ENCODE peak calls at places on chromosomes 6 and 20, in seven cellular contexts. K is T47D; W is lung; R is CD8-positive, alpha-beta T cell; H is effector CD4-positive, alpha-beta T cell; S is astrocyte of the cerebellum; E is GM06990. A is an unnamed sample.

GRCh38 chr6:10278786-10279185 is 136.1 kb downstream of the TFAP2A start:
- DNase-seq in S (no peak), W (no peak), R (no peak), H (no peak), E (no peak), K (no peak), A (no peak)

GRCh38 chr20:35199696-35200095 is 26.8 kb upstream of the MMP24 start:
- DNase-seq in K (no peak), W (no peak), H (no peak), E (no peak), S (no peak), R (no peak), A (no peak)

GRCh38 chr6:23980965-23981364 is 145.1 kb upstream of the NRSN1 start:
- DNase-seq in W (no peak), K (no peak), S (no peak), H (no peak), E (no peak), R (no peak), A (no peak)

GRCh38 chr20:57564180-57564802 is 3.4 kb downstream of the PCK1 start:
- DNase-seq in K (no peak), S (no peak), H (no peak), W (no peak), R (no peak), E (no peak), A (peak; percentile 66)

GRCh38 chr6:145031962-145032361 is 703.4 kb downstream of the EPM2A start:
- DNase-seq in R (no peak), W (no peak), S (no peak), H (no peak), K (no peak), E (no peak), A (no peak)

GRCh38 chr6:119895626-119896025 is 546.1 kb upstream of the MAN1A1 start:
- DNase-seq in S (no peak), E (no peak), K (no peak), W (no peak), R (no peak), H (no peak), A (no peak)

GRCh38 chr6:117655380-117655779 is 19.9 kb upstream of the NUS1 start:
- DNase-seq in S (no peak), W (no peak), H (no peak), K (no peak), R (no peak), E (no peak), A (no peak)

GRCh38 chr20:3825526-3825925 is 5.2 kb downstream of the AP5S1 start:
- DNase-seq in W (no peak), K (no peak), S (no peak), H (no peak), E (no peak), R (no peak), A (no peak)

GRCh38 chr20:58264271-58264670 is 35.8 kb upstream of the ANKRD60 start:
- DNase-seq in E (no peak), R (no peak), K (no peak), W (no peak), H (no peak), S (no peak), A (no peak)

GRCh38 chr6:125224236-125224861 is 70.8 kb downstream of the TPD52L1 start:
- DNase-seq in H (no peak), R (no peak), W (no peak), E (no peak), K (no peak), S (no peak), A (no peak)

GRCh38 chr6:12950879-12951814 is 234.6 kb downstream of the PHACTR1 start:
- DNase-seq in S (no peak), W (no peak), K (no peak), E (no peak), H (no peak), R (no peak), A (no peak)

GRCh38 chr6:83047065-83047754 is 18.4 kb downstream of the UBE3D start:
- DNase-seq in W (no peak), K (no peak), S (no peak), E (no peak), R (no peak), H (no peak), A (no peak)

GRCh38 chr6:40352527-40353170 is 234.5 kb downstream of the LRFN2 start:
- DNase-seq in W (peak; percentile 9), K (no peak), H (no peak), E (no peak), S (no peak), R (no peak), A (no peak)

GRCh38 chr6:30689985-30690384 is 799 bp downstream of the NRM start:
- DNase-seq in E (peak; percentile 22), H (no peak), S (no peak), W (no peak), K (no peak), R (no peak), A (no peak)

GRCh38 chr6:77463308-77463880 is at the start of gene HTR1B:
- DNase-seq in H (no peak), E (no peak), R (no peak), K (no peak), S (no peak), W (no peak), A (no peak)

GRCh38 chr20:43681991-43682410 is 15.1 kb downstream of the MYBL2 start:
- DNase-seq in W (no peak), R (no peak), H (no peak), E (peak; percentile 86), S (no peak), K (no peak), A (no peak)

GRCh38 chr20:54467622-54468021 is 7.8 kb upstream of the DOK5 start:
- DNase-seq in R (no peak), S (no peak), H (no peak), W (no peak), K (no peak), E (no peak), A (no peak)

GRCh38 chr6:140538926-140539325 is 1164.5 kb upstream of the CITED2 start:
- DNase-seq in W (no peak), E (no peak), H (no peak), S (no peak), K (no peak), R (no peak), A (no peak)

GRCh38 chr6:43846556-43846955 is 76.5 kb downstream of the VEGFA start:
- DNase-seq in R (no peak), W (no peak), H (no peak), E (no peak), S (peak; percentile 11), K (no peak), A (no peak)

GRCh38 chr6:69894578-69895347 is 28.4 kb downstream of the COL19A1 start:
- DNase-seq in W (no peak), R (no peak), E (no peak), H (no peak), S (peak; percentile 27), K (no peak), A (no peak)

GRCh38 chr20:51700809-51701285 is 67.3 kb downstream of the ATP9A start:
- DNase-seq in K (peak; percentile 72), H (no peak), R (no peak), E (no peak), W (no peak), S (peak; percentile 26), A (no peak)